ENCODE peak calls at places on chromosomes 4 and X, in seven cellular contexts. J is CD8-positive, alpha-beta T cell; D is activated T-helper 1 cell treated with anti-CD3 and anti-CD28 coated beads, Interleukin-12 subunit alpha, Interleukin-12 subunit beta, Interleukin-2, Interleukin-4 antibody, amounts not matched to agents 30 ng/mL and 10 ng/mL and 1 ng/mL, durations not matched to agents 14 hours and 24 hours and 36 hours; P is AG04450; U is stimulated activated CD4-positive, alpha-beta T cell treated with anti-CD3 and anti-CD28 coated beads, TNF-alpha, amount 100 ng/mL, for 48 hours; X is fibroblast of lung; Y is Calu3. K is an unnamed sample.

GRCh38 chr4:6324999-6325790 is 55.5 kb downstream of the WFS1 start:
- DNase-seq in U (no peak), P (no peak), D (no peak), J (no peak), X (no peak), Y (peak; percentile 56), K (peak; percentile 23)

GRCh38 chr4:102259702-102260101 is 85.6 kb downstream of the SLC39A8 start:
- DNase-seq in U (no peak), X (no peak), Y (no peak), P (no peak), J (no peak), D (no peak), K (no peak)

GRCh38 chrX:120653000-120653399 is 23.1 kb upstream of the C1GALT1C1 start:
- DNase-seq in U (no peak), J (no peak), Y (no peak), P (no peak), D (no peak), X (no peak), K (no peak)

GRCh38 chr4:163107754-163108153 is 58.9 kb downstream of the NAF1 start:
- DNase-seq in X (peak; percentile 43), J (no peak), Y (peak; percentile 6), U (no peak), D (no peak), P (no peak), K (peak; percentile 2)

GRCh38 chrX:16462912-16463311 is 187.0 kb upstream of the S100G start:
- DNase-seq in U (no peak), P (peak; percentile 81), D (no peak), Y (no peak), J (no peak), X (peak; percentile 94), K (peak; percentile 74)

GRCh38 chr4:73947239-73947985 is 34.4 kb downstream of the PF4 start:
- DNase-seq in D (no peak), U (no peak), Y (no peak), P (no peak), J (no peak), X (no peak), K (no peak)

GRCh38 chr4:141142423-141142822 is 9.2 kb upstream of the RNF150 start:
- DNase-seq in Y (no peak), U (no peak), D (no peak), J (no peak), X (no peak), P (no peak), K (peak; percentile 51)

GRCh38 chr4:181661090-181661489 is 582.1 kb upstream of the TENM3 start:
- DNase-seq in Y (no peak), X (peak; percentile 84), D (no peak), P (peak; percentile 46), J (no peak), U (no peak), K (peak; percentile 87)